ENCODE peak calls at places on chromosome 22, in nine cellular contexts. B is GM13976, H is activated T-cell treated with anti-CD3 and anti-CD28 coated beads for 24 hours, X is PC-9, U is memory B cell, A is fibroblast of pulmonary artery, G is endothelial cell, C is EH, Z is NCI-H510A treated with DMSO at 0.1 percent for 48 hours. M is an unnamed sample.

GRCh38 chr22:45551310-45552016 is 48.8 kb downstream of the FBLN1 start:
- DNase-seq in Z (no peak), C (peak), H (no peak), A (no peak), G (no peak), X (peak), U (no peak), B (no peak), M (no peak)

GRCh38 chr22:35963237-35963810 is 65.3 kb downstream of the RBFOX2 start:
- DNase-seq in A (no peak), G (no peak), C (no peak), H (no peak), U (no peak), X (no peak), Z (no peak), B (no peak), M (no peak)

GRCh38 chr22:44668190-44668885 is 33.7 kb upstream of the PRR5 start:
- DNase-seq in G (peak), X (no peak), A (no peak), B (no peak), U (no peak), C (peak), Z (no peak), H (no peak), M (no peak)

GRCh38 chr22:29201722-29202230 is 3.9 kb upstream of the EMID1 start:
- DNase-seq in Z (no peak), H (no peak), X (no peak), B (peak), U (no peak), A (no peak), G (no peak), C (no peak), M (no peak)

GRCh38 chr22:46674367-46674781 is 54.2 kb downstream of the GRAMD4 start:
- DNase-seq in H (peak), U (peak), B (peak), X (no peak), Z (no peak), A (no peak), C (no peak), G (no peak), M (no peak)

GRCh38 chr22:31079095-31079642 is 1.9 kb upstream of the SMTN start:
- DNase-seq in G (no peak), X (no peak), H (no peak), B (no peak), A (no peak), Z (peak), U (no peak), C (no peak), M (no peak)

GRCh38 chr22:32080904-32081303 is 37.8 kb downstream of the SLC5A1 start:
- DNase-seq in C (peak), H (peak), G (peak), Z (peak), U (no peak), B (peak), X (peak), A (peak), M (peak)

GRCh38 chr22:24077416-24077815 is 66.3 kb downstream of the CABIN1 start:
- DNase-seq in H (no peak), G (no peak), Z (no peak), C (no peak), U (no peak), B (no peak), X (no peak), A (no peak), M (no peak)

GRCh38 chr22:44391481-44392445 is 79.0 kb upstream of the SHISAL1 start:
- DNase-seq in U (no peak), G (no peak), H (no peak), A (no peak), X (peak), Z (no peak), C (no peak), B (no peak), M (no peak)

GRCh38 chr22:20610243-20610686 is 102.9 kb downstream of the MED15 start:
- DNase-seq in G (no peak), A (no peak), B (peak), Z (no peak), C (no peak), U (no peak), H (no peak), X (no peak), M (no peak)

GRCh38 chr22:33247758-33248157 is 189.6 kb upstream of the SYN3 start:
- DNase-seq in U (no peak), H (no peak), G (no peak), A (peak), X (no peak), Z (no peak), B (peak), C (peak), M (no peak)

GRCh38 chr22:26360169-26360885 is 68.7 kb upstream of the ASPHD2 start:
- DNase-seq in U (peak), G (peak), A (peak), H (peak), Z (peak), B (peak), X (peak), C (peak), M (peak)

GRCh38 chr22:48800886-48801607 is 1026.6 kb downstream of the BRD1 start:
- DNase-seq in H (no peak), C (no peak), Z (no peak), X (no peak), B (no peak), A (no peak), G (no peak), U (no peak), M (no peak)

M was measured in GM12864.